ENCODE peak calls at places on chromosomes 3 and 15, in eight cellular contexts. P, V, G, L, A, S, W and K are unnamed samples.

GRCh38 chr15:70579766-70580165 is 183.6 kb downstream of the UACA start:
- DNase-seq in P (no peak), V (no peak), G (no peak), L (no peak), A (no peak), S (no peak), W (no peak), K (no peak)

GRCh38 chr15:41341519-41341918 is 8.8 kb downstream of the NUSAP1 start:
- DNase-seq in P (no peak), V (no peak), G (no peak), L (no peak), A (no peak), S (no peak), W (no peak), K (no peak)

GRCh38 chr3:128468285-128468790 is 1.6 kb upstream of the DNAJB8 start:
- DNase-seq in P (no peak), V (no peak), G (no peak), L (no peak), A (no peak), S (no peak), W (no peak), K (no peak)

GRCh38 chr15:63021031-63021430 is 21.5 kb upstream of the TPM1 start:
- DNase-seq in P (no peak), V (no peak), G (no peak), L (no peak), A (no peak), S (no peak), W (no peak), K (no peak)

GRCh38 chr3:94234177-94234788 is 171.4 kb downstream of the NSUN3 start:
- DNase-seq in P (no peak), V (no peak), G (peak; percentile 66), L (peak; percentile 15), A (peak; percentile 14), S (no peak), W (peak; percentile 36), K (no peak)

GRCh38 chr3:9178697-9179096 is 70.7 kb downstream of the SRGAP3 start:
- DNase-seq in P (no peak), V (no peak), G (no peak), L (no peak), A (peak; percentile 12), S (no peak), W (no peak), K (no peak)

GRCh38 chr3:61667417-61668213 is 106.2 kb downstream of the PTPRG start:
- DNase-seq in P (no peak), V (no peak), G (no peak), L (no peak), A (no peak), S (no peak), W (no peak), K (no peak)

GRCh38 chr3:66904816-66905543 is 93.1 kb upstream of the KBTBD8 start:
- DNase-seq in P (no peak), V (no peak), G (peak; percentile 21), L (no peak), A (peak; percentile 97), S (no peak), W (no peak), K (no peak)

GRCh38 chr3:1528621-1529020 is 435.8 kb downstream of the CNTN6 start:
- DNase-seq in P (no peak), V (no peak), G (no peak), L (no peak), A (no peak), S (no peak), W (no peak), K (no peak)

GRCh38 chr3:190534386-190534785 is 20.5 kb downstream of the IL1RAP start:
- DNase-seq in P (no peak), V (no peak), G (no peak), L (no peak), A (no peak), S (no peak), W (no peak), K (no peak)

GRCh38 chr3:62718011-62718410 is 157.2 kb downstream of the CADPS start:
- DNase-seq in P (no peak), V (no peak), G (no peak), L (no peak), A (no peak), S (no peak), W (no peak), K (no peak)